ENCODE peak calls at places on chromosomes 7 and 10, in six cellular contexts. One of them, this sample, is unnamed.

GRCh38 chr7:41624818-41625217 is 78.1 kb downstream of the INHBA start:
- DNase-seq in adrenal gland: no peak
- DNase-seq in breast epithelium: no peak
- DNase-seq in T-helper 2 cell: no peak
- DNase-seq in erythroblast: no peak
- DNase-seq in NCI-H1417: no peak
- DNase-seq in this sample: no peak

GRCh38 chr10:130954326-130954905 is 357.1 kb downstream of the TCERG1L start:
- DNase-seq in NCI-H1417: no peak
- DNase-seq in erythroblast: no peak
- DNase-seq in T-helper 2 cell: no peak
- DNase-seq in breast epithelium: no peak
- DNase-seq in adrenal gland: no peak
- DNase-seq in this sample: no peak

GRCh38 chr10:112774808-112775207 is 175.2 kb upstream of the TCF7L2 start:
- DNase-seq in breast epithelium: no peak
- DNase-seq in NCI-H1417: no peak
- DNase-seq in adrenal gland: no peak
- DNase-seq in T-helper 2 cell: no peak
- DNase-seq in erythroblast: no peak
- DNase-seq in this sample: no peak

GRCh38 chr7:53229202-53229601 is 193.8 kb downstream of the POM121L12 start:
- DNase-seq in adrenal gland: no peak
- DNase-seq in breast epithelium: no peak
- DNase-seq in erythroblast: no peak
- DNase-seq in NCI-H1417: no peak
- DNase-seq in T-helper 2 cell: no peak
- DNase-seq in this sample: no peak

GRCh38 chr7:55532150-55532917 is 40.0 kb downstream of the VOPP1 start:
- DNase-seq in adrenal gland: no peak
- DNase-seq in NCI-H1417: no peak
- DNase-seq in breast epithelium: no peak
- DNase-seq in T-helper 2 cell: no peak
- DNase-seq in erythroblast: no peak
- DNase-seq in this sample: no peak

GRCh38 chr7:149879801-149880738 is 6.3 kb downstream of the ATP6V0E2 start:
- DNase-seq in T-helper 2 cell: no peak
- DNase-seq in breast epithelium: no peak
- DNase-seq in adrenal gland: no peak
- DNase-seq in NCI-H1417: no peak
- DNase-seq in erythroblast: no peak
- DNase-seq in this sample: no peak

GRCh38 chr7:13988011-13988410 is 1.5 kb downstream of the ETV1 start:
- DNase-seq in T-helper 2 cell: no peak
- DNase-seq in breast epithelium: no peak
- DNase-seq in NCI-H1417: no peak
- DNase-seq in erythroblast: no peak
- DNase-seq in adrenal gland: peak
- DNase-seq in this sample: no peak

GRCh38 chr7:30708412-30708811 is 26.2 kb upstream of the CRHR2 start:
- DNase-seq in adrenal gland: no peak
- DNase-seq in breast epithelium: no peak
- DNase-seq in NCI-H1417: no peak
- DNase-seq in T-helper 2 cell: no peak
- DNase-seq in erythroblast: no peak
- DNase-seq in this sample: no peak

GRCh38 chr7:48035967-48036478 is 680 bp downstream of the C7orf57 start:
- DNase-seq in NCI-H1417: no peak
- DNase-seq in erythroblast: no peak
- DNase-seq in T-helper 2 cell: no peak
- DNase-seq in adrenal gland: peak
- DNase-seq in breast epithelium: no peak
- DNase-seq in this sample: no peak